ENCODE peak calls at places on chromosomes 1 and 21, in five cellular contexts. K is stimulated activated CD4-positive, alpha-beta T cell treated with anti-CD3 and anti-CD28 coated beads, Interleukin-4, amount 100 ng/mL, for 48 hours; C is mucosa of gallbladder; Q is GM04504; A is AG09309. H is an unnamed sample.

GRCh38 chr21:16535100-16535418 is 805.3 kb downstream of the USP25 start:
- DNase-seq in K (no peak), C (peak), Q (peak), A (peak), H (peak)

GRCh38 chr1:236716160-236716559 is 29.9 kb downstream of the ACTN2 start:
- DNase-seq in K (no peak), C (no peak), Q (no peak), A (no peak), H (no peak)

GRCh38 chr1:240169188-240169587 is 77.5 kb downstream of the FMN2 start:
- DNase-seq in K (no peak), C (no peak), Q (no peak), A (no peak), H (no peak)

GRCh38 chr1:169207825-169208520 is 101.5 kb downstream of the ATP1B1 start:
- DNase-seq in K (no peak), C (no peak), Q (peak), A (no peak), H (no peak)

GRCh38 chr1:109821221-109821669 is 57.5 kb upstream of the EPS8L3 start:
- DNase-seq in K (no peak), C (peak), Q (peak), A (peak), H (peak)

GRCh38 chr1:95115708-95116137 is 1.4 kb upstream of the TLCD4 start:
- DNase-seq in K (no peak), C (no peak), Q (no peak), A (no peak), H (no peak)

GRCh38 chr1:95308276-95308675 is 74.3 kb downstream of the RWDD3 start:
- DNase-seq in K (no peak), C (no peak), Q (no peak), A (no peak), H (no peak)

GRCh38 chr1:4054957-4055676 is 155.0 kb upstream of the C1orf174 start:
- DNase-seq in K (no peak), C (no peak), Q (no peak), A (no peak), H (no peak)

GRCh38 chr21:42198949-42199348 is 20.0 kb upstream of the ABCG1 start:
- DNase-seq in K (no peak), C (no peak), Q (no peak), A (no peak), H (no peak)

GRCh38 chr1:114701931-114702330 is 6.6 kb upstream of the AMPD1 start:
- DNase-seq in K (no peak), C (no peak), Q (no peak), A (no peak), H (no peak)